ENCODE peak calls at places on chromosomes 5 and 9, in nine cellular contexts. V, H, L, G, B, O, E, D and I are unnamed samples.

GRCh38 chr5:141192110-141192725 is at the start of gene PCDHB10:
- DNase-seq in V (no peak), H (peak; percentile 9), L (no peak), G (peak; percentile 51), B (peak; percentile 88), O (no peak), E (peak; percentile 83), D (no peak), I (peak; percentile 39)

GRCh38 chr5:180630426-180630825 is 19.0 kb downstream of the FLT4 start:
- DNase-seq in V (no peak), H (no peak), L (no peak), G (no peak), B (no peak), O (no peak), E (no peak), D (no peak), I (no peak)

GRCh38 chr5:33120671-33121070 is 320.1 kb upstream of the TARS1 start:
- DNase-seq in V (no peak), H (no peak), L (no peak), G (no peak), B (peak; percentile 80), O (no peak), E (no peak), D (no peak), I (peak; percentile 43)

GRCh38 chr5:82205005-82205404 is 73.1 kb downstream of the RPS23 start:
- DNase-seq in V (no peak), H (no peak), L (no peak), G (no peak), B (no peak), O (no peak), E (no peak), D (no peak), I (no peak)

GRCh38 chr5:83034552-83035181 is 42.5 kb downstream of the TMEM167A start:
- DNase-seq in V (no peak), H (no peak), L (no peak), G (no peak), B (no peak), O (no peak), E (no peak), D (no peak), I (no peak)

GRCh38 chr5:132754947-132755346 is 7.7 kb downstream of the CCNI2 start:
- DNase-seq in V (no peak), H (peak; percentile 49), L (no peak), G (peak; percentile 35), B (peak; percentile 81), O (no peak), E (peak; percentile 51), D (no peak), I (peak; percentile 45)

GRCh38 chr5:178547753-178548415 is 42.3 kb downstream of the COL23A1 start:
- DNase-seq in V (no peak), H (no peak), L (no peak), G (no peak), B (no peak), O (no peak), E (no peak), D (no peak), I (no peak)

GRCh38 chr9:135301271-135302263 is 178.0 kb upstream of the PPP1R26 start:
- DNase-seq in V (no peak), H (no peak), L (no peak), G (no peak), B (peak; percentile 51), O (no peak), E (no peak), D (no peak), I (no peak)

GRCh38 chr5:52692039-52692438 is 95.7 kb upstream of the ITGA1 start:
- DNase-seq in V (no peak), H (no peak), L (no peak), G (no peak), B (peak; percentile 84), O (no peak), E (no peak), D (no peak), I (peak; percentile 55)

GRCh38 chr5:80082731-80083114 is 47.6 kb downstream of the THBS4 start:
- DNase-seq in V (peak; percentile 68), H (no peak), L (peak; percentile 55), G (peak; percentile 76), B (peak; percentile 92), O (peak; percentile 77), E (peak; percentile 86), D (peak; percentile 45), I (no peak)

GRCh38 chr9:38087934-38088925 is 19.2 kb upstream of the SHB start:
- DNase-seq in V (peak; percentile 74), H (peak; percentile 39), L (peak; percentile 83), G (peak; percentile 77), B (peak; percentile 88), O (peak; percentile 83), E (peak; percentile 87), D (peak; percentile 59), I (peak; percentile 48)

GRCh38 chr5:155735388-155735787 is 591.6 kb upstream of the SGCD start:
- DNase-seq in V (peak; percentile 77), H (no peak), L (no peak), G (no peak), B (no peak), O (peak; percentile 65), E (no peak), D (no peak), I (no peak)

GRCh38 chr5:106699198-106699597 is 971.5 kb downstream of the EFNA5 start:
- DNase-seq in V (no peak), H (no peak), L (no peak), G (peak; percentile 14), B (no peak), O (peak; percentile 6), E (no peak), D (no peak), I (no peak)

GRCh38 chr5:153425914-153426313 is 64.6 kb upstream of the GRIA1 start:
- DNase-seq in V (no peak), H (no peak), L (no peak), G (peak; percentile 15), B (no peak), O (no peak), E (peak; percentile 51), D (no peak), I (no peak)

GRCh38 chr9:110399983-110400382 is 62.3 kb upstream of the TXNDC8 start:
- DNase-seq in V (no peak), H (no peak), L (no peak), G (no peak), B (no peak), O (no peak), E (no peak), D (no peak), I (no peak)

GRCh38 chr5:106418196-106418595 is 1252.5 kb downstream of the EFNA5 start:
- DNase-seq in V (no peak), H (no peak), L (no peak), G (no peak), B (peak; percentile 91), O (no peak), E (no peak), D (no peak), I (peak; percentile 38)

GRCh38 chr9:135299239-135299590 is 180.4 kb upstream of the PPP1R26 start:
- DNase-seq in V (no peak), H (no peak), L (no peak), G (no peak), B (peak; percentile 17), O (no peak), E (no peak), D (no peak), I (no peak)

DNA sequence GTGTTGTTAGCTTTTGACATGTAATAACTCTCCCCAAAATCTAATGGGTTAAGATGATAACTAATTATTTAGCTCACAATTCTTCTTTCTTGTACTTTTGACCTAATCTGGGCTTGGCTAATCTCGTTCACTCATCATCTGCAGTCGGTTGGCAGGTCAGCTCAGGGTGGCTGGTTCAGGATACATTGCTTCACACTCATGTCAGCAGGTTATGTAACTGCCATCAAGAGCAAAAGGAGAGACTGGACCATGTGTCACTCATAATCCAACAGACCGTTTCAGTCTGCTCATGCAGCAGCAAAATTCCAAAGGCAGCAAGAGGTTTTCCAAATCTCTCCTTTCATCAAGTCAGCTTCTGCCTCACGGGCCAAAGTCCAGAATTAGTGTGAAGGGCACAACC is 998.4 kb upstream of the CTNND2 start:
- DNase-seq in V (no peak), H (no peak), L (no peak), G (no peak), B (no peak), O (no peak), E (no peak), D (no peak), I (no peak)
- H3K4me1 ChIP-seq in V (no peaks in the 10 kb centered on the region), H (no peaks in the 10 kb centered on the region), L (no peaks in the 10 kb centered on the region), G (no peaks in the 10 kb centered on the region), B (no peaks in the 10 kb centered on the region), O (no peaks in the 10 kb centered on the region), E (no peaks in the 10 kb centered on the region), D (no peaks in the 10 kb centered on the region), I (no peaks in the 10 kb centered on the region)

GRCh38 chr5:57185301-57185700 is 11.4 kb downstream of the GPBP1 start:
- DNase-seq in V (no peak), H (no peak), L (no peak), G (no peak), B (no peak), O (no peak), E (no peak), D (no peak), I (no peak)
- H3K4me1 ChIP-seq in V (peaks cover 100% of the 10 kb centered on the region), H (peaks cover 80% of the 10 kb centered on the region), L (peaks cover 31% of the 10 kb centered on the region), G (peaks cover 13% of the 10 kb centered on the region), B (peaks cover 16% of the 10 kb centered on the region), O (peaks cover 66% of the 10 kb centered on the region), E (peaks cover 43% of the 10 kb centered on the region), D (no peaks in the 10 kb centered on the region), I (peaks cover 3% of the 10 kb centered on the region)

DNA sequence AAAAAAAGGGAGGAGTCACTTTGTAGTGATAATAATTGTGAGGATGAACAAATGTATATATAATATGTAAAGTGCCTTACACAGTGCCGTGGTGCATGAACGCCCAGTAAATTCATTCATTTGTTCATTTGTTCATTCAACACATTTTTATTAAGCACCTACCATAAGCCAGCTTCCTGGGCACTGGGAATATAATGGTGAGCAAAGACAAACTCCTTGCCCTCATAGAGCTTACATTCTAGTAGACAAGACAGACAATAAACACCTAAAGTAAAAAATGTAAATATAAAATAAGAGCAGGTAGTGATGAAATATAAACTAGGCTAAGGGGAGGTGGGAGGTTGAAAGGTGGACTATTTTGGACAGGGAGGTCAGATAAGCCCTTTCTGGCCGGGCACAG is 32.0 kb downstream of the SPRY4 start:
- DNase-seq in V (no peak), H (no peak), L (no peak), G (no peak), B (no peak), O (no peak), E (no peak), D (no peak), I (no peak)
- H3K4me1 ChIP-seq in V (peaks cover 61% of the 10 kb centered on the region), H (peaks cover 62% of the 10 kb centered on the region), L (peaks cover 5% of the 10 kb centered on the region), G (peaks cover 34% of the 10 kb centered on the region), B (peaks cover 38% of the 10 kb centered on the region), O (peaks cover 37% of the 10 kb centered on the region), E (no peaks in the 10 kb centered on the region), D (no peaks in the 10 kb centered on the region), I (peaks cover 87% of the 10 kb centered on the region)

DNA sequence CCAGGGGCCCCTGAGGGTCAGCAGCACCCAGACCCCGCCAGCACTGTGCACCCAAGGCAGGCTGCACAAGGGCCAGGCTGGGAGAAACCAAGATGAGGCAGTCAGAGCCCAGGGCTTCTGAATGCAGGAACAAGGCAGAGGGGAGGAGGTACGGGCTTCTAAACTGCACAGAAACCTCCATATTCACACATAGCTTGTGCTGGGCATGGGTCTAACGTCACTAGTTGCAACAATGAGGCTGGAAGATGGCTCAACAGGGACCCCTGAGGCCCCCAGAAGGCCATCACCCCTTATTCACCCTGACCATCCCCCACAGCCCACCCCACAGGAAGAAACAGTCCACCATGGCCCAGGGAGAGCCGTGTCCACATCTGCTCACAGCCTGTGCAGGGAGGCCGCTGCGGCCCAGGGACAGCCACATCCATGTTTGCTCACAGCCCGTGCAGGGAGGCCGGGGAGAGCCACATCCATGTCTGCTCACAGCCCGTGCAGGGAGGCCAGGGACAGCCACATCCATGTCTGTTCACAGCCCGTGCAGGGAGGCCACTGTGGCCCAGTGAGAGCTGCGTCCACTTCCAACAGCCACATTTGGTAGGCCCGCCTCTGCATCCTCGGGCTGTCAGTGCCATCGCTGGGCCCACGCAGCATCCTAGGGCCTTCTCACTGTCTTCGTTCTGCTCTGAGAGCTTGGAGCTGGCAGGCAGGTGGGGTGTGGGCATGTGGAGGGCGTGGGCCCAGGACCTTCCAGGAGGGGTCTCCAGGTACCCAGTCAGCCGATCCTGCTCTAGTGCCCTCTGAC is 38.2 kb downstream of the LPCAT1 start:
- DNase-seq in V (no peak), H (no peak), L (no peak), G (no peak), B (no peak), O (no peak), E (peak; percentile 54), D (no peak), I (no peak)
- H3K4me1 ChIP-seq in V (no peaks in the 10 kb centered on the region), H (no peaks in the 10 kb centered on the region), L (no peaks in the 10 kb centered on the region), G (no peaks in the 10 kb centered on the region), B (peaks cover 9% of the 10 kb centered on the region), O (no peaks in the 10 kb centered on the region), E (peaks cover 53% of the 10 kb centered on the region), D (no peaks in the 10 kb centered on the region), I (peaks cover 12% of the 10 kb centered on the region)